ENCODE peak calls at places on chromosomes 6 and 20, in four cellular contexts. P is gastrocnemius medialis, N is fibroblast of mammary gland, K is MM.1S. M is an unnamed sample.

GRCh38 chr6:12543953-12544352 is 172.6 kb upstream of the PHACTR1 start:
- DNase-seq in P (no peak), N (no peak), K (no peak), M (no peak)

GRCh38 chr6:48817714-48818113 is 645.3 kb downstream of the MMUT start:
- DNase-seq in P (no peak), N (peak; percentile 83), K (no peak), M (no peak)

GRCh38 chr6:11152581-11152980 is 41.1 kb upstream of the ERVFRD-1 start:
- DNase-seq in P (no peak), N (no peak), K (no peak), M (no peak)

GRCh38 chr6:23524556-23524955 is 601.5 kb upstream of the NRSN1 start:
- DNase-seq in P (no peak), N (no peak), K (no peak), M (no peak)

GRCh38 chr6:101000334-101000733 is 119.2 kb upstream of the ASCC3 start:
- DNase-seq in P (no peak), N (no peak), K (no peak), M (no peak)

GRCh38 chr6:120620900-120621299 is 713.4 kb downstream of the TBC1D32 start:
- DNase-seq in P (no peak), N (no peak), K (no peak), M (no peak)

GRCh38 chr20:35773154-35773751 is 1.4 kb downstream of the PHF20 start:
- DNase-seq in P (no peak), N (peak; percentile 17), K (peak; percentile 45), M (no peak)

GRCh38 chr20:34829191-34829590 is 3.7 kb upstream of the NCOA6 start:
- DNase-seq in P (no peak), N (no peak), K (no peak), M (no peak)

GRCh38 chr6:20318851-20319387 is 82.8 kb upstream of the E2F3 start:
- DNase-seq in P (no peak), N (no peak), K (no peak), M (no peak)

GRCh38 chr6:4794140-4794707 is 18.0 kb downstream of the CDYL start:
- DNase-seq in P (no peak), N (no peak), K (no peak), M (no peak)

GRCh38 chr20:54629632-54630031 is 154.2 kb downstream of the DOK5 start:
- DNase-seq in P (peak; percentile 16), N (no peak), K (no peak), M (no peak)

GRCh38 chr6:97427648-97428047 is 144.6 kb upstream of the MMS22L start:
- DNase-seq in P (no peak), N (no peak), K (no peak), M (no peak)

GRCh38 chr6:82878812-82879211 is 186.8 kb downstream of the UBE3D start:
- DNase-seq in P (no peak), N (peak; percentile 47), K (no peak), M (no peak)

GRCh38 chr20:14189794-14190402 is 147.5 kb downstream of the FLRT3 start:
- DNase-seq in P (no peak), N (peak; percentile 69), K (peak; percentile 46), M (no peak)

GRCh38 chr20:14193443-14193842 is 144.0 kb downstream of the FLRT3 start:
- DNase-seq in P (no peak), N (no peak), K (no peak), M (no peak)

GRCh38 chr20:14197097-14197496 is 140.3 kb downstream of the FLRT3 start:
- DNase-seq in P (no peak), N (peak; percentile 26), K (no peak), M (no peak)

GRCh38 chr20:14191559-14191958 is 145.9 kb downstream of the FLRT3 start:
- DNase-seq in P (no peak), N (no peak), K (no peak), M (no peak)

GRCh38 chr20:14193885-14194284 is 143.5 kb downstream of the FLRT3 start:
- DNase-seq in P (no peak), N (peak; percentile 2), K (no peak), M (no peak)
- TF ChIP-seq CTCF in P (no peak), N (peak; percentile 26), K (no peak), M (no peak)

GRCh38 chr6:47419621-47420020 is 58.0 kb upstream of the CD2AP start:
- DNase-seq in P (no peak), N (no peak), K (no peak), M (no peak)

GRCh38 chr6:47414517-47415167 is 62.9 kb upstream of the CD2AP start:
- DNase-seq in P (no peak), N (peak; percentile 11), K (peak; percentile 67), M (no peak)

GRCh38 chr6:47416396-47417345 is 60.9 kb upstream of the CD2AP start:
- DNase-seq in P (no peak), N (no peak), K (no peak), M (no peak)

GRCh38 chr6:47413752-47414516 is 63.7 kb upstream of the CD2AP start:
- DNase-seq in P (no peak), N (peak; percentile 74), K (peak; percentile 53), M (no peak)
- H3K4me3 ChIP-seq in P (peak overlapping the region; percentile 56), N (peak overlapping the region; percentile 28), K (peak overlapping the region; percentile 54), M (no peak overlapping the region)

GRCh38 chr6:7719364-7719763 is 6.5 kb upstream of the BMP6 start:
- DNase-seq in P (no peak), N (no peak), K (no peak), M (no peak)

GRCh38 chr6:7723041-7723447 is 2.9 kb upstream of the BMP6 start:
- DNase-seq in P (peak; percentile 71), N (peak; percentile 86), K (peak; percentile 75), M (peak; percentile 77)

GRCh38 chr6:7723554-7723953 is 2.3 kb upstream of the BMP6 start:
- DNase-seq in P (no peak), N (no peak), K (no peak), M (no peak)

GRCh38 chr6:7720346-7720745 is 5.6 kb upstream of the BMP6 start:
- DNase-seq in P (no peak), N (no peak), K (no peak), M (no peak)

GRCh38 chr6:7721654-7722053 is 4.2 kb upstream of the BMP6 start:
- DNase-seq in P (no peak), N (peak; percentile 52), K (peak; percentile 87), M (no peak)
- TF ChIP-seq CTCF in P (peak; percentile 15), N (peak; percentile 38), K (peak; percentile 52), M (peak; percentile 30)

DNA sequence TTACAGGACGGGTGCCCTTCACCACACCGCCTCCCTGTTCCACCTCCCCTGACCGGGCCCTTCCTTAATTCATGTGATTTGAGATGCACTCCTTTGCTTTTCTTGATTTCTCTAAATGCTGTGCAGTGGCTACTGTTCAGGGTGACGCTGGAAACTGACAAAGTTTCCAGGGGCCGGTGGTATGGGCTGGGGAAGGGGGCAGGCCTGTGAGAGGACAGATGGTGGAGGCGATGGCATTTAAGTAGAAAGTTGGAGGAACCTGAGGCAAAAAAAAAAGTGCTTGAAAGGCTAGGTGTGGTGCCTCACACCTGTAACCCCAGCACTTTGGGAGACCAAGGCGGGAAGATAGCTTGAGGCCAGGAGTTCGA is 121.6 kb upstream of the RNF24 start:
- DNase-seq in P (no peak), N (no peak), K (no peak), M (no peak)
- H3K4me3 ChIP-seq in P (no peak overlapping the region), N (no peak overlapping the region), K (no peak overlapping the region), M (no peak overlapping the region)

GRCh38 chr6:71444222-71444621 is 155.6 kb downstream of the OGFRL1 start:
- DNase-seq in P (no peak), N (no peak), K (no peak), M (no peak)

GRCh38 chr6:71446084-71446869 is 157.7 kb downstream of the OGFRL1 start:
- DNase-seq in P (no peak), N (no peak), K (no peak), M (no peak)
- TF ChIP-seq CTCF in P (no peak), N (no peak), K (no peak), M (no peak)

DNA sequence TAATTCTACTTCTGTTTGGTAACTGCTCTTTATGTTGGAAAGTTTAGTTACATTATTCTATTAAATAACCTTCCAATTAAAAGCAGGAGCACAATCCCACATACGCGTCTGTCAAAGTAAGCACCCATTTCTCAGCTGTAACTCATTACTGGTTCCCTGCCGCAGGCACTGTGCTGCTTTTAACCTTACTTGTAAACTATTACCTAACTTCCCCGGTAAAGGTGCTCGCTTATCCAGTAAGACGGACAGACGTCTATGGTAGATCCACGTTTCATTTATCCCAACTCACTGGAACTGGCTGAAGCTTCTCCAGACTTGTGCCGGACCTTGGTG is 522 bp upstream of the ENPP4 start:
- DNase-seq in P (no peak), N (no peak), K (no peak), M (no peak)
- H3K4me3 ChIP-seq in P (peak overlapping the region; percentile 93), N (peak overlapping the region; percentile 67), K (peak overlapping the region; percentile 71), M (peak overlapping the region; percentile 77)